ENCODE peak calls at places on chromosomes 12 and 14, in ten cellular contexts. U, Z, M, J, D, Y, I, F, C and E are unnamed samples. For H3K9me3 and H3K4me1, the result is how much of the 10 kb centered on the place peaks cover.

GRCh38 chr12:19058235-19059021 is 71.1 kb upstream of the PLEKHA5 start:
- DNase-seq in F (no peak), Z (no peak), D (no peak), C (peak), J (no peak), Y (peak), I (no peak), U (peak), M (no peak), E (peak)

GRCh38 chr14:69242311-69243224 is 17.4 kb upstream of the GALNT16 start:
- DNase-seq in Y (peak), Z (peak), D (no peak), I (peak), M (peak), J (peak), C (peak), U (peak), F (peak), E (peak)

GRCh38 chr12:50517456-50518048 is 12.8 kb downstream of the DIP2B start:
- DNase-seq in Y (no peak), D (no peak), M (peak), F (no peak), J (no peak), C (no peak), I (peak), U (peak), Z (peak), E (peak)

GRCh38 chr12:114917953-114918352 is 234.0 kb upstream of the TBX3 start:
- DNase-seq in I (no peak), J (no peak), M (no peak), Z (no peak), Y (no peak), F (no peak), D (no peak), C (no peak), U (no peak), E (no peak)

GRCh38 chr14:79062226-79062625 is 892.1 kb downstream of the NRXN3 start:
- DNase-seq in Z (no peak), C (no peak), D (no peak), Y (no peak), U (no peak), F (no peak), I (no peak), J (no peak), M (no peak), E (no peak)

GRCh38 chr12:65615091-65615490 is 209.2 kb upstream of the HMGA2 start:
- DNase-seq in I (no peak), Y (no peak), J (no peak), U (peak), Z (no peak), D (no peak), C (no peak), M (no peak), F (no peak), E (peak)

GRCh38 chr12:78149459-78149858 is 318.8 kb downstream of the NAV3 start:
- DNase-seq in C (no peak), Y (peak), Z (no peak), M (no peak), J (no peak), D (no peak), F (no peak), I (no peak), U (no peak), E (no peak)

GRCh38 chr12:77893918-77894317 is 63.2 kb downstream of the NAV3 start:
- DNase-seq in U (peak), J (no peak), M (peak), D (no peak), F (no peak), Z (peak), C (no peak), I (no peak), Y (no peak), E (no peak)

GRCh38 chr12:68319988-68320623 is 12.1 kb downstream of the MDM1 start:
- DNase-seq in Z (no peak), Y (no peak), D (no peak), I (no peak), F (no peak), U (peak), J (no peak), C (no peak), M (no peak), E (peak)

GRCh38 chr12:68336754-68337343 is 4.7 kb upstream of the MDM1 start:
- DNase-seq in Z (peak), Y (peak), D (no peak), U (no peak), F (no peak), I (no peak), M (no peak), C (no peak), J (no peak), E (no peak)

GRCh38 chr12:12801649-12802048 is 11.5 kb upstream of the DDX47 start:
- DNase-seq in F (no peak), D (no peak), Y (no peak), I (no peak), U (no peak), J (no peak), M (no peak), C (no peak), Z (no peak), E (peak)

GRCh38 chr14:95496690-95497241 is 19.7 kb downstream of the SYNE3 start:
- DNase-seq in U (peak), D (no peak), J (no peak), F (no peak), I (no peak), Z (no peak), C (no peak), M (no peak), Y (no peak), E (no peak)

GRCh38 chr12:5582541-5582940 is 150.6 kb downstream of the NTF3 start:
- DNase-seq in J (no peak), U (no peak), I (no peak), F (no peak), Z (no peak), D (no peak), Y (no peak), C (no peak), M (no peak), E (no peak)

GRCh38 chr14:36826614-36827013 is 165.0 kb downstream of the PAX9 start:
- DNase-seq in U (no peak), Z (no peak), F (no peak), D (no peak), J (no peak), C (no peak), M (no peak), I (no peak), Y (no peak), E (no peak)

DNA sequence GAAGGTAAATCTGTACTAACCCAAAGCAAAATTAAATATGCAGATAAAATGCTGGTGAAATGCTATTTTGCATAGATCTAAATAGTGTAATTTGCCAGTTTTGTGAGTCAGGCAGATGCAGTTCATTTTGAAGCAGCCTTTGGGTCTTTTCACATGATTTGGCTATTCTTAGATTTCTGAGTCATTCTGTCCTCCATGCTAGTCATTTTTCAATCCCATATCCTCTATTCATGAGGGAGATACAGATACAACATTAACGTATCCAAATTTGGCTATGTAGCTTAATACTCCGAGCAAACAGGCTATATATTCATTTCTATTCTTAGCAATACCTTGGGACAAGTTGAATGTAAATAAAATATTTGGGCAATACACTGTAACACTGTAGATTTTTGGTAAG is 270.8 kb upstream of the PDE3A start:
- DNase-seq in I (peak), U (peak), Z (no peak), M (no peak), C (no peak), Y (no peak), J (no peak), F (no peak), D (no peak), E (peak)
- H3K4me2 ChIP-seq in I (no peak), U (no peak), Z (no peak), M (no peak), C (no peak), Y (peak), J (no peak), F (no peak), D (no peak), E (no peak)

GRCh38 chr14:28365510-28365909 is 401.1 kb upstream of the FOXG1 start:
- DNase-seq in Y (no peak), I (no peak), C (no peak), J (no peak), Z (no peak), F (no peak), U (no peak), D (no peak), M (no peak), E (no peak)

GRCh38 chr14:28356819-28357218 is 409.8 kb upstream of the FOXG1 start:
- DNase-seq in J (no peak), C (no peak), U (no peak), D (no peak), Z (no peak), F (no peak), Y (no peak), I (no peak), M (no peak), E (no peak)

GRCh38 chr14:28361486-28361885 is 405.1 kb upstream of the FOXG1 start:
- DNase-seq in I (no peak), J (no peak), C (no peak), D (no peak), U (no peak), Z (peak), M (no peak), F (no peak), Y (no peak), E (no peak)
- H3K9me3 ChIP-seq in I (under half), J (under half), C (under half), D (under half), U (under half), Z (under half), M (half or more), F (under half), Y (under half), E (under half)

GRCh38 chr12:80218925-80219714 is 119.8 kb downstream of the OTOGL start:
- DNase-seq in F (no peak), U (no peak), Y (no peak), J (no peak), C (no peak), M (peak), Z (no peak), D (no peak), I (no peak), E (no peak)

GRCh38 chr12:80216890-80217559 is 117.7 kb downstream of the OTOGL start:
- DNase-seq in U (no peak), D (no peak), C (peak), I (peak), F (no peak), M (no peak), Y (no peak), J (no peak), Z (no peak), E (no peak)

GRCh38 chr12:80213246-80213645 is 113.9 kb downstream of the OTOGL start:
- DNase-seq in M (no peak), F (no peak), C (no peak), Z (no peak), J (no peak), D (no peak), U (no peak), I (no peak), Y (no peak), E (no peak)

GRCh38 chr12:80211671-80212070 is 112.3 kb downstream of the OTOGL start:
- DNase-seq in D (no peak), C (no peak), F (no peak), U (no peak), I (no peak), Z (no peak), Y (no peak), M (no peak), J (no peak), E (no peak)

DNA sequence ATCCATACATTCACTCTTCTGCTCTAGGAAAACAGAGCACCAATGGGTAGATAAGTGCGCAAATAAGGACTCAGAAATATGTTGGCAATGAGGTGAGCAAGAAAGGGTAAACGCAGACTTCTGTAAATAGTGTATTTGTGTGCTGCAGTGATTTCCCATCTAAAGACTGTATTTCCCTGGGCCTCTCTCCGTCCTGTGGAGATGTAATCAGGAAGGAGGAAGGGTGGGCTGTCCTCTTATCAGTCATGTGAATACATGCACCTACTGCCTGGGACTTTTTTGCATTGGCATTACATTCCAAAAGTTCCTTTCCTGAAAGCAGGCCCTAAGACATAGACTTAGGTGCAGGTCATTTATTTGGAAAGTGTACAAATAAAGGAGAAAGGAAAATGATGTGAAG is 114.5 kb downstream of the OTOGL start:
- DNase-seq in F (no peak), Y (no peak), U (no peak), I (no peak), J (no peak), Z (no peak), M (no peak), D (no peak), C (no peak), E (no peak)
- H3K4me1 ChIP-seq in F (half or more), Y (under half), U (under half), I (under half), J (under half), Z (under half), M (under half), D (under half), C (under half), E (under half)

GRCh38 chr12:109793826-109794501 is 39.2 kb downstream of the TRPV4 start:
- DNase-seq in Z (no peak), Y (no peak), M (no peak), D (no peak), I (no peak), U (no peak), F (no peak), C (no peak), J (no peak), E (no peak)
- H3K4me2 ChIP-seq in Z (no peak), Y (no peak), M (no peak), D (no peak), I (no peak), U (no peak), F (no peak), C (no peak), J (no peak), E (no peak)

GRCh38 chr14:29558516-29558915 is 369.1 kb downstream of the PRKD1 start:
- DNase-seq in F (no peak), C (no peak), D (no peak), J (no peak), Z (no peak), I (no peak), M (no peak), U (peak), Y (no peak), E (peak)
- H3K9me3 ChIP-seq in F (under half), C (under half), D (under half), J (under half), Z (under half), I (under half), M (under half), U (under half), Y (under half), E (under half)

GRCh38 chr12:109113661-109114321 is 2.6 kb upstream of the ACACB start:
- DNase-seq in F (no peak), U (no peak), Y (no peak), J (no peak), Z (no peak), D (no peak), C (no peak), I (no peak), M (peak), E (no peak)
- H3K4me1 ChIP-seq in F (under half), U (under half), Y (under half), J (under half), Z (under half), D (under half), C (under half), I (under half), M (half or more), E (under half)

GRCh38 chr12:7937867-7938506 is 2.0 kb upstream of the SLC2A3 start:
- DNase-seq in Z (peak), C (no peak), F (no peak), Y (no peak), J (peak), U (no peak), D (peak), M (no peak), I (no peak), E (peak)
- H3K4me2 ChIP-seq in Z (peak), C (no peak), F (peak), Y (peak), J (peak), U (peak), D (peak), M (peak), I (no peak), E (peak)

GRCh38 chr12:132342322-132342721 is 12.9 kb upstream of the GALNT9 start:
- DNase-seq in U (no peak), D (no peak), C (peak), Y (no peak), J (peak), M (peak), I (no peak), F (peak), Z (peak), E (peak)
- H3K9me3 ChIP-seq in U (under half), D (under half), C (under half), Y (under half), J (under half), M (under half), I (under half), F (under half), Z (under half), E (under half)

GRCh38 chr12:15151141-15152091 is 69.8 kb downstream of the RERG start:
- DNase-seq in M (peak), D (no peak), F (peak), C (no peak), Z (peak), I (no peak), Y (peak), J (no peak), U (no peak), E (peak)
- H3K4me1 ChIP-seq in M (under half), D (under half), F (under half), C (under half), Z (under half), I (under half), Y (under half), J (under half), U (under half), E (under half)